ENCODE peak calls at places on chromosomes 12 and 14, in four cellular contexts. H, M, T and K are unnamed samples.

GRCh38 chr14:70808023-70808401 is 1.3 kb downstream of the MAP3K9 start:
- DNase-seq in H (no peak), M (peak; percentile 40), T (no peak), K (peak; percentile 7)

GRCh38 chr12:53698948-53699672 is 23.2 kb upstream of the ATP5MC2 start:
- DNase-seq in T (no peak), M (no peak), H (no peak), K (no peak)

GRCh38 chr12:27176765-27177164 is 67.3 kb upstream of the STK38L start:
- DNase-seq in H (no peak), M (no peak), T (no peak), K (no peak)

GRCh38 chr12:131057722-131058515 is 104.2 kb downstream of the ADGRD1 start:
- DNase-seq in T (no peak), M (no peak), H (no peak), K (no peak)

GRCh38 chr12:123150804-123151678 is at the start of gene PITPNM2:
- DNase-seq in T (no peak), H (no peak), M (peak; percentile 61), K (no peak)

GRCh38 chr14:62674833-62675232 is 370.4 kb downstream of the KCNH5 start:
- DNase-seq in M (no peak), H (no peak), T (no peak), K (no peak)

GRCh38 chr14:54735424-54735823 is 167.2 kb downstream of the GCH1 start:
- DNase-seq in M (no peak), T (no peak), H (no peak), K (no peak)

GRCh38 chr12:107131832-107132616 is 38.7 kb upstream of the CRY1 start:
- DNase-seq in H (peak; percentile 51), T (no peak), M (no peak), K (no peak)

GRCh38 chr14:104460920-104461651 is 118.5 kb upstream of the C14orf180 start:
- DNase-seq in T (no peak), H (no peak), M (no peak), K (no peak)

GRCh38 chr12:42790761-42791151 is 201.2 kb upstream of the PRICKLE1 start:
- DNase-seq in H (no peak), T (no peak), M (no peak), K (no peak)